ENCODE peak calls at places on chromosomes 3 and 15, in four cellular contexts. S, O, A and I are unnamed samples.

GRCh38 chr15:30671309-30671708 is 45.4 kb downstream of the ARHGAP11B start:
- DNase-seq in S (no peak), A (no peak), O (no peak), I (no peak)

GRCh38 chr3:195030791-195031321 is 240.1 kb downstream of the XXYLT1 start:
- DNase-seq in A (no peak), O (no peak), S (no peak), I (no peak)

GRCh38 chr3:60154011-60154410 is 1097.2 kb downstream of the FHIT start:
- DNase-seq in A (no peak), O (no peak), S (no peak), I (no peak)

GRCh38 chr3:32844322-32844654 is 26.5 kb downstream of the TRIM71 start:
- DNase-seq in A (no peak), O (no peak), S (no peak), I (no peak)

GRCh38 chr3:126551066-126551838 is 7.5 kb downstream of the C3orf22 start:
- DNase-seq in A (no peak), S (no peak), O (no peak), I (no peak)

GRCh38 chr3:120344349-120344748 is 4.8 kb downstream of the LRRC58 start:
- DNase-seq in S (no peak), A (no peak), O (no peak), I (no peak)

GRCh38 chr3:42119558-42120355 is 28.6 kb downstream of the TRAK1 start:
- DNase-seq in S (no peak), A (no peak), O (no peak), I (no peak)

GRCh38 chr3:46908294-46908985 is 30.9 kb downstream of the PTH1R start:
- DNase-seq in O (no peak), S (no peak), A (no peak), I (no peak)

GRCh38 chr3:51982352-51982837 is 940 bp upstream of the ACY1 start:
- DNase-seq in O (no peak), A (no peak), S (no peak), I (peak; percentile 73)

GRCh38 chr15:71325461-71325860 is 210.2 kb downstream of the THSD4 start:
- DNase-seq in S (no peak), A (no peak), O (no peak), I (no peak)

GRCh38 chr15:69232144-69232543 is 66.6 kb upstream of the PAQR5 start:
- DNase-seq in O (no peak), S (peak; percentile 3), A (no peak), I (no peak)
- TF ChIP-seq SPI1 in O (no peak), S (no peak), A (no peak), I (no peak)

GRCh38 chr15:81316267-81316666 is 7.7 kb downstream of the STARD5 start:
- DNase-seq in A (no peak), S (no peak), O (no peak), I (no peak)
- TF ChIP-seq SPI1 in A (no peak), S (no peak), O (no peak), I (no peak)

GRCh38 chr3:9780920-9781319 is 11.2 kb upstream of the CAMK1 start:
- DNase-seq in O (no peak), S (no peak), A (no peak), I (no peak)

GRCh38 chr3:9779197-9779596 is 9.4 kb upstream of the CAMK1 start:
- DNase-seq in S (no peak), O (no peak), A (no peak), I (no peak)

GRCh38 chr3:9779721-9780450 is 10.1 kb upstream of the CAMK1 start:
- DNase-seq in O (no peak), A (peak; percentile 59), S (peak; percentile 78), I (no peak)

GRCh38 chr3:9781551-9781950 is 10.7 kb downstream of the TADA3 start:
- DNase-seq in O (no peak), A (no peak), S (no peak), I (no peak)

GRCh38 chr3:9780451-9780797 is 10.7 kb upstream of the CAMK1 start:
- DNase-seq in O (no peak), S (no peak), A (no peak), I (no peak)
- TF ChIP-seq SPI1 in O (no peak), S (no peak), A (no peak), I (no peak)

GRCh38 chr15:89195836-89196235 is 25.5 kb downstream of the RLBP1 start:
- DNase-seq in O (no peak), S (no peak), A (no peak), I (no peak)

GRCh38 chr15:89197503-89197971 is 23.8 kb downstream of the RLBP1 start:
- DNase-seq in A (no peak), S (no peak), O (no peak), I (no peak)

GRCh38 chr15:89196241-89196640 is 25.1 kb downstream of the RLBP1 start:
- DNase-seq in S (no peak), A (no peak), O (no peak), I (no peak)

GRCh38 chr15:89198196-89198595 is 23.2 kb downstream of the RLBP1 start:
- DNase-seq in S (no peak), O (no peak), A (no peak), I (no peak)

DNA sequence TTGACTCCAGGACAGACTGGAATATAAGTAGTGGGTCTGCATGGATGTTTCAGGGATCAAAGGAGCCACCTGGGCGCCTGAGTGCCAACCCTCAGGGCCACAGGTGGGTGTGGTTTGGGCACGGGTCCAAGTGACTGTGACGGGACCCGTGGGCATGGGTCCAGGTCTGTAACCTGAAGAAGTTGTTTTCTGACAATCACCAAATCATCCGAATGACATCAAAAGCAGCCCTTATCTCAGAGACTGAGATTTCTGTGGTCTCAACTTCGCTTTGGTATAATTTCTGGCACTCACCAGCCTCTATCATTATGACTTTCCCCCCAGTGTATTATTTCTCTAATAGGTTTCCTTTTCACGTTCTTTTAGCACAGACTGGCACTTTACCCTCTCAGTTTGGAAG is 24.4 kb downstream of the RLBP1 start:
- DNase-seq in O (no peak), A (no peak), S (no peak), I (no peak)
- TF ChIP-seq SPI1 in O (no peak), A (no peak), S (no peak), I (no peak)

GRCh38 chr15:38688761-38689160 is 124.1 kb upstream of the RASGRP1 start:
- DNase-seq in S (no peak), A (no peak), O (no peak), I (no peak)
- TF ChIP-seq SPI1 in S (no peak), A (no peak), O (no peak), I (no peak)

GRCh38 chr3:141418751-141419150 is 50.4 kb downstream of the ZBTB38 start:
- DNase-seq in A (no peak), O (no peak), S (no peak), I (no peak)

GRCh38 chr3:141422961-141423582 is 54.8 kb downstream of the ZBTB38 start:
- DNase-seq in O (no peak), S (no peak), A (no peak), I (no peak)

GRCh38 chr3:141419946-141420345 is 51.6 kb downstream of the ZBTB38 start:
- DNase-seq in S (no peak), O (no peak), A (no peak), I (no peak)

GRCh38 chr3:141421186-141421585 is 52.9 kb downstream of the ZBTB38 start:
- DNase-seq in A (no peak), S (no peak), O (no peak), I (no peak)

DNA sequence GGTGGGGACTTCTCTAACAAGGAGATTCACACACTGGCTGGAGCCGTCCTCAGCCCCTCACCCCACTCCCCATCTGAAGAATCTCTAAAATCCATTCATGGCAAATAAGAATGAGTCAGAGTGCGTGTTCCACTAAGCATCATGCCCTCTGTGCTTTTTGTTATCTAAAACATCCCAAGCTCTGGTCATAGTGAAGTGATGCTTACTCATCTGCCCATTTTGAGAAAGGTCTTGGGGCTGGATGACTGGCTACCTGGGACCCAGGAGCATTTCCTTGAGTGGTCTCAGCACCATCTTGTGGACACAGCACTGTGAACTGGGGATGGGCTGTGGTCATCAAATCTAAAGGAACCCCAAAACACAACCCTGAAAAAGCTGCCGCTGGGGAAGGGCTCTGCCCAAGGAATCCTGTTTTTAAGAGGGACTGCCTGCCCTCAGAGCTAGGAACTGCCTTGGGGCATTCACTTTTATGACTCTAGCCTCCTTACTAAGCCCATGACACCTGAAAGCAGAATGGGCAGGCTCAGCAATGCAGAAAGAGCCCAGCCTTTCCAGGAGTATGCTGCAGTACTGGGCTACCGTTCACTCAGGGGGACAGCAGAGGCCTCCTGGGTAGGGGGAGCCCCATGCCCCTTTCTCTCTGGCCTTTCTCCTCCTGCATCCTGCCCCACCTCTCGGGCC is 53.5 kb downstream of the ZBTB38 start:
- DNase-seq in A (no peak), S (no peak), O (no peak), I (no peak)
- TF ChIP-seq SPI1 in A (no peak), S (no peak), O (no peak), I (no peak)

GRCh38 chr3:30692498-30693130 is 86.2 kb downstream of the TGFBR2 start:
- DNase-seq in A (no peak), O (no peak), S (no peak), I (no peak)
- TF ChIP-seq SPI1 in A (no peak), O (no peak), S (no peak), I (no peak)

DNA sequence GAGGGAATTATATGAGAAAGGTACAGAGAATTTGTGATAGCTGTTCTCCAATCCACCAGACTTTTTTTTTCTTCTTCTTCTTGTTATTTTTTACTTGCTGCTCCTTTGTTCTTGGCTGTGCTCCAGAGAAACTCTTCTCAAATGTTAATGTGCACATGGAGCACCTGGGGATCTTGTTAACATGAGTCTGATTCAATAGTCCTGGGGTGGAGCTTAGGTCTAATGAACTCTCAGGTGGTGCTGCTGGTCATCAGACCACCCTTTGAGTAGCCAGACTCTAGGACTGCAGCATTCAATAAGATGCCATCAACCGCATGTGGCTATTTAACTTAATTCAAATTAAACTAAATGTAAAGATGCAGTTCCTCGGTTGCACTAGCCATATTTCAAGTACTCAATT is 47.5 kb downstream of the CRABP1 start:
- DNase-seq in S (no peak), A (no peak), O (no peak), I (no peak)
- TF ChIP-seq SPI1 in S (no peak), A (no peak), O (no peak), I (no peak)

GRCh38 chr3:27166888-27167287 is 202.3 kb downstream of the NEK10 start:
- DNase-seq in O (no peak), S (no peak), A (no peak), I (no peak)
- TF ChIP-seq SPI1 in O (no peak), S (no peak), A (no peak), I (no peak)

DNA sequence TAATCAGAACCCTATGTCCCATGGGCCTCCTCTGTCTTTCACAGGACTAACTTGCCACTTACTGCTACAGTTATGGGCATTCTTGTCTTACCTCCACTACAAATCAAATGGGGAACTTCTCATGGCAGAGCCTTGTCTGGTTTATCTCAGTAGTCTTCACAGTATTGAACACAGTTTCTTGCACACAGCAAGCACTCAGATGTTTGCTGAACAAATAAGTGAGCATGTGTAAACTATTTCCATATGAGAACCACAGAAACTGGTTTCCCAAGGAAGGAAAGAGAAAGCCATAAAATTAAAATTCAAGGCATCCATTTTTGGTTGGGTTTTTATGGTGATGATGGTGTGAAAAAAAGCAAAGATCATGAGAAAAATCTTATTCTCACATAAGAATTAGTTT is 189.2 kb downstream of the MEX3B start:
- DNase-seq in O (no peak), S (no peak), A (no peak), I (no peak)
- TF ChIP-seq SPI1 in O (no peak), S (no peak), A (no peak), I (no peak)